ENCODE peak calls at places on chromosomes 2 and 18, in eight cellular contexts. G, H, U, M, I, K, Q and D are unnamed samples.

GRCh38 chr2:85505551-85506238 is 33.3 kb upstream of the MAT2A start:
- DNase-seq in I (no peak), H (no peak), K (no peak), Q (peak), G (no peak), M (no peak), U (no peak), D (no peak)

GRCh38 chr18:13545955-13546354 is 180.4 kb downstream of the FAM210A start:
- DNase-seq in I (no peak), G (no peak), K (no peak), Q (no peak), M (no peak), H (no peak), U (no peak), D (no peak)

GRCh38 chr2:145221511-145221910 is 701.6 kb upstream of the ZEB2 start:
- DNase-seq in G (no peak), U (no peak), M (no peak), H (no peak), Q (peak), I (no peak), K (no peak), D (no peak)

GRCh38 chr2:10965241-10965843 is 53.6 kb downstream of the KCNF1 start:
- DNase-seq in H (no peak), I (no peak), K (no peak), G (no peak), U (no peak), Q (no peak), M (no peak), D (no peak)

GRCh38 chr2:120771111-120771555 is 35.5 kb downstream of the GLI2 start:
- DNase-seq in U (peak), M (no peak), I (no peak), K (no peak), G (no peak), H (no peak), Q (no peak), D (no peak)

GRCh38 chr18:37476182-37476581 is 89.4 kb downstream of the CELF4 start:
- DNase-seq in K (peak), U (no peak), Q (peak), I (no peak), M (no peak), H (peak), G (no peak), D (peak)

GRCh38 chr2:75456111-75456510 is 104.6 kb downstream of the EVA1A start:
- DNase-seq in Q (no peak), G (no peak), U (no peak), K (no peak), I (no peak), M (no peak), H (no peak), D (no peak)

GRCh38 chr2:177758591-177759371 is 313.8 kb downstream of the PDE11A start:
- DNase-seq in H (peak), Q (peak), M (no peak), K (peak), I (no peak), U (no peak), G (no peak), D (peak)

GRCh38 chr2:175203621-175204496 is 22.3 kb upstream of the ATP5MC3 start:
- DNase-seq in U (no peak), Q (peak), H (peak), I (peak), M (peak), G (no peak), K (peak), D (peak)

GRCh38 chr18:1392046-1392445 is 487.4 kb downstream of the ADCYAP1 start:
- DNase-seq in K (no peak), G (no peak), I (no peak), H (no peak), M (no peak), U (no peak), Q (no peak), D (no peak)

GRCh38 chr2:30915485-30915884 is 108.2 kb upstream of the CAPN13 start:
- DNase-seq in I (peak), M (peak), K (peak), H (peak), U (no peak), G (no peak), Q (no peak), D (no peak)

GRCh38 chr2:71788186-71788525 is 334.8 kb downstream of the DYSF start:
- DNase-seq in H (no peak), I (no peak), K (no peak), G (no peak), M (no peak), Q (no peak), U (no peak), D (no peak)

GRCh38 chr2:8223731-8224678 is 457.9 kb upstream of the ID2 start:
- DNase-seq in M (no peak), G (no peak), I (no peak), U (no peak), Q (no peak), K (no peak), H (no peak), D (no peak)

GRCh38 chr2:195486987-195487644 is 169.9 kb upstream of the SLC39A10 start:
- DNase-seq in U (no peak), G (peak), K (peak), Q (peak), H (no peak), M (no peak), I (no peak), D (peak)

GRCh38 chr18:39752351-39752750 is 2186.8 kb upstream of the CELF4 start:
- DNase-seq in K (no peak), U (no peak), G (no peak), M (no peak), I (no peak), Q (no peak), H (peak), D (no peak)

GRCh38 chr2:207926133-207927076 is 98.9 kb downstream of the PLEKHM3 start:
- DNase-seq in H (no peak), I (no peak), K (peak), M (peak), U (peak), G (peak), Q (peak), D (peak)

GRCh38 chr2:119659601-119660342 is 19.2 kb upstream of the TMEM177 start:
- DNase-seq in K (peak), U (no peak), I (peak), H (peak), G (no peak), M (no peak), Q (peak), D (peak)

GRCh38 chr2:5691659-5692529 is at the start of gene SOX11:
- DNase-seq in U (peak), I (no peak), H (peak), G (peak), Q (no peak), M (no peak), K (peak), D (no peak)

GRCh38 chr2:12333293-12333692 is 383.4 kb upstream of the TRIB2 start:
- DNase-seq in Q (no peak), M (no peak), K (no peak), H (no peak), U (no peak), G (no peak), I (no peak), D (no peak)

GRCh38 chr18:42644729-42645131 is 470.8 kb downstream of the RIT2 start:
- DNase-seq in K (no peak), I (peak), G (peak), U (no peak), H (no peak), M (no peak), Q (no peak), D (peak)

GRCh38 chr2:105403785-105404698 is 5.2 kb upstream of the FHL2 start:
- DNase-seq in G (peak), H (no peak), K (peak), M (no peak), I (no peak), U (no peak), Q (peak), D (peak)

GRCh38 chr2:45904931-45905642 is 253.6 kb downstream of the PRKCE start:
- DNase-seq in Q (peak), M (no peak), H (peak), U (no peak), K (no peak), I (no peak), G (no peak), D (no peak)

GRCh38 chr18:41131050-41131449 is 824.0 kb upstream of the PIK3C3 start:
- DNase-seq in I (no peak), G (no peak), K (no peak), M (no peak), Q (no peak), H (no peak), U (no peak), D (no peak)

GRCh38 chr2:20671036-20671735 is 4.2 kb downstream of the GDF7 start:
- DNase-seq in M (no peak), U (no peak), K (no peak), I (no peak), Q (no peak), H (peak), G (no peak), D (no peak)

GRCh38 chr2:128442891-128443302 is 124.2 kb upstream of the HS6ST1 start:
- DNase-seq in K (no peak), H (no peak), M (peak), U (no peak), I (peak), G (no peak), Q (no peak), D (no peak)

GRCh38 chr2:139864821-139865302 is 1084.7 kb upstream of the NXPH2 start:
- DNase-seq in I (no peak), K (no peak), M (no peak), G (no peak), U (no peak), Q (no peak), H (no peak), D (peak)

GRCh38 chr2:47002480-47003381 is 87.1 kb upstream of the MCFD2 start:
- DNase-seq in U (no peak), G (no peak), M (no peak), K (no peak), Q (no peak), I (no peak), H (peak), D (peak)

GRCh38 chr2:239265681-239266435 is 135.0 kb downstream of the HDAC4 start:
- DNase-seq in I (peak), M (no peak), G (no peak), K (no peak), Q (no peak), U (no peak), H (no peak), D (no peak)

GRCh38 chr2:190863946-190864345 is 16.7 kb upstream of the GLS start:
- DNase-seq in M (peak), U (no peak), I (no peak), Q (no peak), G (no peak), H (no peak), K (no peak), D (no peak)

GRCh38 chr2:215355801-215356200 is 43.9 kb downstream of the ATIC start:
- DNase-seq in H (no peak), U (no peak), G (no peak), I (no peak), M (no peak), K (peak), Q (peak), D (peak)

GRCh38 chr18:74082476-74083070 is 65.1 kb downstream of the FBXO15 start:
- DNase-seq in K (peak), Q (peak), U (no peak), G (no peak), H (peak), I (peak), M (no peak), D (peak)

GRCh38 chr18:79380816-79381806 is 14.6 kb upstream of the NFATC1 start:
- DNase-seq in M (peak), G (no peak), K (peak), Q (peak), I (peak), H (peak), U (no peak), D (peak)

GRCh38 chr2:62042944-62043343 is 137.5 kb downstream of the COMMD1 start:
- DNase-seq in G (no peak), K (peak), Q (peak), U (no peak), M (no peak), I (no peak), H (no peak), D (peak)

GRCh38 chr18:13460946-13461345 is 242.4 kb downstream of the LDLRAD4 start:
- DNase-seq in M (no peak), U (no peak), H (no peak), I (peak), G (no peak), K (no peak), Q (no peak), D (no peak)

GRCh38 chr2:181684454-181685149 is 4.3 kb upstream of the NEUROD1 start:
- DNase-seq in U (no peak), H (no peak), I (no peak), G (no peak), K (no peak), M (no peak), Q (no peak), D (no peak)

GRCh38 chr2:78721302-78722033 is 304.0 kb upstream of the REG3G start:
- DNase-seq in K (no peak), M (no peak), H (no peak), Q (no peak), U (no peak), G (no peak), I (no peak), D (no peak)

GRCh38 chr2:86783615-86784339 is 6.9 kb downstream of the CD8A start:
- DNase-seq in M (no peak), K (no peak), I (no peak), H (no peak), G (no peak), U (no peak), Q (no peak), D (no peak)

DNA sequence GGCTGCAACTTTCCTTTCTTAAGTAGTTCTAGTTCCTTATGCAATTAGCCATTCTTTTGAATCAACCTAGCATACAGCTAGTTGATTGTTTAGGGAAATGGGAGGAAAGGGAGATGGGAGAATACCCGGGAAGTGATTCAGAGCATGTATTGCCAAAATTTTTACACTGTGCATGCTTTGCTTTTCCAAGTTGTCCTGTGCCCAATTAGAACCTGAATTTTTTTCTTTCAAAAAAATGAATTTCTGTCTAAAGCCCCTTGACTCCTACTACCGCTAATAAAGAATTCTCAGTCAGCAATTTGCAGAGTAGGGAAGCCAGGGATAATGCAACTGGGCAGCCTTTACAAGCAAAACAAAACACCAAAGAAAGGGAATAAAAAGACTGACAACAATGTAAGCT is 174.5 kb downstream of the ERBB4 start:
- DNase-seq in K (no peak), Q (peak), U (no peak), M (no peak), H (peak), G (no peak), I (no peak), D (peak)
- H3K4me3 ChIP-seq in K (no peak), Q (no peak), U (no peak), M (no peak), H (no peak), G (no peak), I (no peak), D (no peak)

GRCh38 chr2:55047677-55048299 is 2.5 kb downstream of the RTN4 start:
- DNase-seq in G (no peak), I (no peak), H (no peak), M (no peak), K (peak), Q (peak), U (no peak), D (peak)

GRCh38 chr2:55049794-55050132 is 488 bp downstream of the RTN4 start:
- DNase-seq in K (no peak), H (no peak), G (no peak), M (no peak), I (no peak), U (no peak), Q (no peak), D (no peak)

GRCh38 chr2:55048925-55049793 is 1.1 kb downstream of the RTN4 start:
- DNase-seq in Q (peak), G (no peak), I (peak), K (peak), U (peak), H (peak), M (peak), D (peak)

GRCh38 chr2:55050133-55050994 is at the start of gene RTN4:
- DNase-seq in G (peak), H (peak), U (peak), Q (peak), I (peak), K (peak), M (peak), D (peak)

GRCh38 chr2:55048514-55048924 is 1.7 kb downstream of the RTN4 start:
- DNase-seq in M (peak), U (no peak), G (no peak), I (no peak), K (peak), Q (peak), H (no peak), D (peak)
- TF ChIP-seq CTCF in M (no peak), U (no peak), G (no peak), I (no peak), K (no peak), Q (peak), H (no peak), D (peak)

GRCh38 chr2:165953306-165953654 is 296 bp downstream of the TTC21B start:
- DNase-seq in H (no peak), Q (no peak), G (no peak), K (no peak), U (peak), I (no peak), M (no peak), D (no peak)

GRCh38 chr2:165953655-165954606 is at the start of gene TTC21B:
- DNase-seq in Q (peak), U (peak), H (peak), M (peak), G (peak), K (peak), I (peak), D (peak)

GRCh38 chr2:165950438-165950837 is 3.1 kb downstream of the TTC21B start:
- DNase-seq in I (no peak), M (no peak), G (no peak), H (no peak), U (no peak), K (no peak), Q (no peak), D (no peak)

GRCh38 chr2:165952085-165952484 is 1.5 kb downstream of the TTC21B start:
- DNase-seq in Q (no peak), H (no peak), M (no peak), G (no peak), I (no peak), U (no peak), K (no peak), D (no peak)

GRCh38 chr2:165952600-165953210 is 871 bp downstream of the TTC21B start:
- DNase-seq in I (no peak), H (no peak), Q (peak), M (no peak), K (peak), G (no peak), U (no peak), D (peak)
- H3K4me3 ChIP-seq in I (peak), H (peak), Q (peak), M (no peak), K (peak), G (peak), U (peak), D (peak)

GRCh38 chr2:33673937-33674336 is 74.8 kb upstream of the FAM98A start:
- DNase-seq in K (peak), U (no peak), G (no peak), I (no peak), H (no peak), Q (peak), M (no peak), D (peak)
- TF ChIP-seq CTCF in K (peak), U (peak), G (peak), I (no peak), H (peak), Q (peak), M (peak), D (peak)

DNA sequence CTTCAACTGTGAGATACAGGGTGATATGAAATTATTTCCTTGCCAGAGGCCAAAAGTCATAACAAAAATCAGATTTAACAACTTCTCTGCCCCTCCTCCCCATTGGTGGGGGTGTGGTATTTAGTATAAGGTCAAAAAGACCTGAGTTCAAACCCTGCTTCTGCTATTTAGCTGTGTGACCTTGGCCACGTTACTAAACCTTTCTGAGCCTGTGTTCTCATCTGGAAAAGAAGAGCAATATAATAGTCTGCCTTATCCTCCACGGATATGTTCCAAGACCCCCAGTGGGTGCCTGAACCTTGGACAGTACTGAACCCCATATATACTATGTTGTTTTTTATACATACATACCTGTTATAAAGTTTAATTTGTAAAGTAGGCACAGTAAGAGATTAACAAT is 3.7 kb downstream of the CDC42EP3 start:
- DNase-seq in K (no peak), Q (no peak), M (no peak), H (no peak), G (no peak), I (no peak), U (no peak), D (no peak)
- H3K4me3 ChIP-seq in K (peak), Q (no peak), M (no peak), H (no peak), G (no peak), I (no peak), U (peak), D (no peak)

DNA sequence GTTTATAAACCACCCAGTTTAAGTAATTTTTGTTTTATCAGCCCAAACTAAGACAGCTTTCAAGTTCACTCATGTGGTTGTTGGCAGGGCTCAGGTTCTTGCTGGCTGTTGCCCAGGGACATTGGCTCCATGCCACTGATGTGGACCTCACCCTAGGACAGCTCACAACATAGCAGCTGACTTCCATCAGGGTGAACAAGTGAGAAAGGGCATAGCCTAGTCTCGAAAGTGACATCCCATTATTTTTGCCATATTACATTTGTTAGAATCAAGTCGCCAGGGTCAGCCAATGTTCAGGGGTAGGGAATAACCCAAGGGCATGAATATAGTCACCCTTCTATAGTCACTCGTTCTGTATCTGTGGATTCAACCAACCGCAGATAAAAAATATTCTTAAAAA is 10.7 kb upstream of the CWC22 start:
- DNase-seq in M (peak), I (peak), U (no peak), H (no peak), K (peak), Q (peak), G (no peak), D (peak)
- TF ChIP-seq CTCF in M (no peak), I (no peak), U (no peak), H (no peak), K (no peak), Q (no peak), G (no peak), D (no peak)

DNA sequence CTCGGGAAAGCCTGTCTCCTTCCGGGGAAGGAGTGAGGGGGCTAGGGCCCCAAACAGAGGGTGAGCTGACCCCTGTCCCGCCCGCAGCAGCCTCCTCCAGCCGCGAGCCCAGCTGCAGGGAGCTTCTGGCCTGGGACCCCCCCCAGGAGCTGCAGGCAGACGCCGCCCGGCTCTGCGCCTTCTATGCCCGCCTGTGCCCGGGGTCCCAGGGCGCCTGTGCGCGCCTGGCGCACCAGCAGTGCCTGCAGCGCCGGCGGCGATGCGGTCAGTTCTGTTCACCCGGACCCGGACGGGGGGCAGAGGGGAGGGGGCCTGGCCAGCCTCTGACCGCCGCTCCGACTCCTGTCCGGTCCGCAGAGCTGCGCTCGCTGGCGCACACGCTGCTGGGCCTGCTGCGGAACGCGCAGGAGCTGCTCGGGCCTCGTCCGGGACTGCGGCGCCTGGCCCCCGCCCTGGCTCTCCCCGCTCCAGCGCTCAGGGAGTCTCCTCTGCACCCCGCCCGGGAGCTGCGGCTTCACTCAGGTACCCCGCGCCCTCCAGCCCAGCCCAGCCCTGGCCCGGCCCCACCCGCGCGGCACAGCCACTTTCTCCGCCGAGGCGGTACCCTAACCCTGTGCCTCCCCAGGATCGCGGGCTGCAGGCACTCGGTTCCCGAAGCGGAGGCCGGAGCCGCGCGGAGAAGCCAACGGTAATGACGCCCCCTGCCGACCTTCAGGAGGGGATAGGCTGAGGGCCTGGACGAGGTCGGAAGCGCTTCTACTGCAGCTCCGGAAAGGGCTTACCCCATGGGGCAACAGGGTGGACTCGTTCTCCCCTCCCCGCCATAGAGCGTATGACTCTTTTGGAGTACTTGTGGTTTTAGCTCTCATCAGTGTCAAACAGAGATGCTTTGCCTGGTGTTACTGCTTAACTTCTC is 2.0 kb upstream of the CHRND start:
- DNase-seq in Q (peak), K (peak), H (peak), U (no peak), G (no peak), M (no peak), I (peak), D (peak)
- H3K4me3 ChIP-seq in Q (no peak), K (no peak), H (peak), U (peak), G (peak), M (no peak), I (peak), D (no peak)